ENCODE peak calls at places on chromosome 5, in seven cellular contexts. P is H1, D is IMR-90, A is suprapubic skin, H is heart right ventricle, F is heart left ventricle, U is uterus. X is an unnamed sample.
A peak's percentile ranks its signal among the peaks of the same experiment; 100 is the strongest.

GRCh38 chr5:691817-692529 is 1.2 kb downstream of the TPPP start:
- DNase-seq in P (no peak), D (no peak), A (no peak), H (no peak), F (no peak), U (peak; percentile 4), X (no peak)

GRCh38 chr5:176744584-176744965 is 65.8 kb upstream of the UNC5A start:
- DNase-seq in P (no peak), D (no peak), A (peak; percentile 28), H (no peak), F (no peak), U (no peak), X (no peak)

GRCh38 chr5:171633776-171634470 is 151.7 kb upstream of the SMIM23 start:
- DNase-seq in P (no peak), D (no peak), A (no peak), H (no peak), F (no peak), U (no peak), X (no peak)

GRCh38 chr5:96144289-96144688 is 182.6 kb upstream of the ELL2 start:
- DNase-seq in P (peak; percentile 31), D (no peak), A (no peak), H (no peak), F (no peak), U (no peak), X (no peak)

GRCh38 chr5:127280494-127281220 is 9.9 kb upstream of the MEGF10 start:
- DNase-seq in P (no peak), D (no peak), A (no peak), H (no peak), F (no peak), U (no peak), X (no peak)

GRCh38 chr5:167671176-167671575 is 620.3 kb upstream of the WWC1 start:
- DNase-seq in P (no peak), D (peak; percentile 71), A (no peak), H (no peak), F (no peak), U (no peak), X (no peak)

GRCh38 chr5:38994329-38994927 is 79.8 kb downstream of the RICTOR start:
- DNase-seq in P (no peak), D (peak; percentile 76), A (no peak), H (no peak), F (peak; percentile 31), U (no peak), X (no peak)

GRCh38 chr5:167867281-167867680 is 424.2 kb upstream of the WWC1 start:
- DNase-seq in P (no peak), D (no peak), A (no peak), H (no peak), F (no peak), U (no peak), X (no peak)

GRCh38 chr5:4987431-4987830 is 152.7 kb upstream of the ADAMTS16 start:
- DNase-seq in P (no peak), D (no peak), A (no peak), H (no peak), F (no peak), U (no peak), X (no peak)

GRCh38 chr5:9919306-9920030 is 289.3 kb upstream of the TAS2R1 start:
- DNase-seq in P (no peak), D (no peak), A (no peak), H (no peak), F (no peak), U (no peak), X (no peak)

GRCh38 chr5:9924614-9925013 is 294.5 kb upstream of the TAS2R1 start:
- DNase-seq in P (no peak), D (peak; percentile 99), A (no peak), H (no peak), F (no peak), U (no peak), X (no peak)

GRCh38 chr5:9922719-9923118 is 292.6 kb upstream of the TAS2R1 start:
- DNase-seq in P (no peak), D (no peak), A (no peak), H (no peak), F (no peak), U (no peak), X (no peak)

GRCh38 chr5:9920696-9921095 is 290.5 kb upstream of the TAS2R1 start:
- DNase-seq in P (no peak), D (no peak), A (no peak), H (no peak), F (no peak), U (no peak), X (no peak)
- TF ChIP-seq CTCF in P (peak; percentile 14), D (no peak), A (no peak), H (no peak), F (no peak), U (no peak), X (no peak)

DNA sequence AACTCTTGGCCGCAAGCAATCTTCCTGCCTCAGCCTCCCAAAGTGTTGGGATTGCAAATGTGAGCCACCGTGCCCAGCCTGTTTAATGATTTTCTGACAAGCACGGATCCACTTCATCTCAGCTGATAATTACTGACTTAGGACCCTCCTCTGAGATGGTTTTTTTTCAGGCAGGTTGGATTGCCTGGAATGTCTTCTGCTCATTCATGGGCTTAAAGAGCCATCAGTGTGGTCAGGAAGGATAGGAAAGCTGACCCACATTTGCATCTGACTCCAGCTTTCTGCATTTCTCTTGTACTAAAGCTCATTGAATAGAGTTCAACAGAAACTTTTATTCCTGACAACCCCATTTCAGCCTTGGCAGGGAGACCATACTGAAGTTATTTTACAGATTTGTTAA is 26.3 kb downstream of the ADCY2 start:
- DNase-seq in P (no peak), D (no peak), A (no peak), H (no peak), F (no peak), U (no peak), X (no peak)
- H3K4me3 ChIP-seq in P (no peak overlapping the region), D (no peak overlapping the region), A (no peak overlapping the region), H (no peak overlapping the region), F (no peak overlapping the region), U (no peak overlapping the region), X (no peak overlapping the region)

GRCh38 chr5:109653840-109654239 is 35.9 kb upstream of the MAN2A1 start:
- DNase-seq in P (no peak), D (no peak), A (no peak), H (no peak), F (no peak), U (no peak), X (no peak)

GRCh38 chr5:109656829-109657228 is 32.9 kb upstream of the MAN2A1 start:
- DNase-seq in P (no peak), D (peak; percentile 29), A (no peak), H (peak; percentile 15), F (peak; percentile 57), U (no peak), X (peak; percentile 27)

GRCh38 chr5:109654455-109654854 is 35.3 kb upstream of the MAN2A1 start:
- DNase-seq in P (no peak), D (no peak), A (no peak), H (no peak), F (no peak), U (no peak), X (no peak)

GRCh38 chr5:109653042-109653441 is 36.7 kb upstream of the MAN2A1 start:
- DNase-seq in P (no peak), D (no peak), A (no peak), H (no peak), F (no peak), U (no peak), X (no peak)

GRCh38 chr5:109655841-109656240 is 33.9 kb upstream of the MAN2A1 start:
- DNase-seq in P (no peak), D (no peak), A (no peak), H (no peak), F (no peak), U (no peak), X (no peak)
- H3K27ac ChIP-seq in P (no peak overlapping the region), D (no peak overlapping the region), A (no peak overlapping the region), H (no peak overlapping the region), F (no peak overlapping the region), U (no peak overlapping the region), X (no peak overlapping the region)

GRCh38 chr5:68408345-68408871 is 192.9 kb downstream of the PIK3R1 start:
- DNase-seq in P (no peak), D (no peak), A (no peak), H (no peak), F (no peak), U (no peak), X (no peak)
- TF ChIP-seq CTCF in P (no peak), D (no peak), A (no peak), H (no peak), F (no peak), U (no peak), X (no peak)

DNA sequence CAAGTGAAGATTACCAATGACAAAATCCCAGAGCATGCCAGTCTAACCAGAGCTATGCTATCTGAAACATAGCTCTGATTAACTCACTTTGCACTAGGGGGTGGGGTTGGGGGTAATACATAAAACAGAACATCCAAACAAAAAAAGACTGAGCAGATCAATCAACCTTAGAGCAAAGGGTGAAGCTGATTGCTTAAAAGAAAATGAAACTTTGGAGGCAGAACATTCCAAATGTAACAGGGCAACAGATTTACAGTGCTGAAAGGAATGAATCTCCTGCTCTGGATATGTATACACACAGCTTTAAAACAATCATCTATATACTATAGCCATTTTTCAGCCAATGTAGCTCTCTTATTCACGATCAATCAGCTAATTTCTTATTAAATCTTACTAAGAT is 4.9 kb downstream of the IL6ST start:
- DNase-seq in P (no peak), D (no peak), A (no peak), H (no peak), F (no peak), U (no peak), X (no peak)
- H3K4me3 ChIP-seq in P (no peak overlapping the region), D (no peak overlapping the region), A (no peak overlapping the region), H (no peak overlapping the region), F (no peak overlapping the region), U (no peak overlapping the region), X (no peak overlapping the region)

DNA sequence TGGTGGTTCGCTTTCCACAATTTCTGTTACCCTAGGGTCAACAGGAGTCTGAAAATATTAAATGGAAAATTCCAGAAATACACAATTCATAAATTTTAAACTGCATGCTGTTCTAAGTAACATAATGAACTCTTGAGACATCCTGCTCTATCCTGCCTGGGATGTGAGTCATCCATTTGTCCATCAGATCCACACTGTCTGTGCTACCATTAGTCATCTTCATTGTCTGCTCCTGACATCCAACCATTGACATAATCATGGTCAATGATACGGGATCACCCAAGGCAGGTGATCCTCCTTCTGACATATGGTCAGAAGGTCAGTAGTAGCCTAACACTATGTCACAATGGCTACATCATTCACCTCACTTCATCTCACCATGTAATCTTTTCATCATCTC is 276.7 kb upstream of the KIF2A start:
- DNase-seq in P (no peak), D (no peak), A (no peak), H (no peak), F (no peak), U (no peak), X (no peak)
- H3K27ac ChIP-seq in P (no peak overlapping the region), D (no peak overlapping the region), A (no peak overlapping the region), H (no peak overlapping the region), F (no peak overlapping the region), U (no peak overlapping the region), X (no peak overlapping the region)

DNA sequence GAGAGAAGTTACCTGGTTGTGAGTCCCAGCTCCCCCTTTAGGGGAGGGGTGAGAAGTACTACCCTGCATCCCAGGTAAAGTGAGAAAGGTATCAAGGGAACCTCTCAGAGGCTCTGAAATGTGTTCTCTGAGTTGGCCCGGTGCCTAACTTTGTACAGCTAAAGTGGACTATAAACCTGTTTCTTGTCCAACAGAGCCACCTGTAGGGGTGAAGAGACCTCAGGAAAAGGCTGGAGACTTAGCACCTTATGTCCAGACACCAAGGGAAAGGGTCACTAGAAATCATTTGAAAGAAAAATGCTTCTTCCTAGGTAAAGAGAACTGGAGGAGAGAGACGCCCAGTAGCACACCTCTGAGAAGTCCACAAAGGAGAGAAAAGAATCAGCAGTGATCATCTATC is 108.3 kb upstream of the KIF2A start:
- DNase-seq in P (no peak), D (no peak), A (no peak), H (no peak), F (no peak), U (no peak), X (no peak)
- TF ChIP-seq CTCF in P (no peak), D (no peak), A (no peak), H (no peak), F (no peak), U (no peak), X (no peak)

X was measured in CD8-positive, alpha-beta T cell.